ENCODE peak calls at places on chromosomes 2 and 18, in eight cellular contexts. I is stomach, N is breast epithelium, B is mucosa of descending colon, H is heart left ventricle, O is left ventricle myocardium inferior, A is lower lobe of right lung, V is right lobe of liver. C is an unnamed sample.
A peak's percentile ranks its signal among the peaks of the same experiment; 100 is the strongest.

GRCh38 chr18:75167759-75168211 is 41.2 kb downstream of the PTGR3 start:
- DNase-seq in H (peak; percentile 62), N (no peak), V (no peak), O (peak; percentile 35), I (no peak), A (no peak), B (peak; percentile 18), C (no peak)

GRCh38 chr2:133109772-133110171 is 439.8 kb upstream of the LYPD1 start:
- DNase-seq in I (no peak), V (no peak), O (no peak), B (no peak), N (no peak), A (no peak), H (no peak), C (no peak)

GRCh38 chr2:34787341-34787740 is 1188.2 kb upstream of the FAM98A start:
- DNase-seq in I (no peak), O (no peak), A (no peak), B (no peak), N (no peak), H (no peak), V (no peak), C (no peak)

GRCh38 chr18:8912348-8913057 is 190.0 kb upstream of the NDUFV2 start:
- DNase-seq in N (no peak), V (no peak), B (no peak), O (no peak), A (peak; percentile 48), I (no peak), H (no peak), C (peak; percentile 80)

GRCh38 chr2:241947004-241947350 is 77.4 kb downstream of the RTP5 start:
- DNase-seq in I (no peak), B (no peak), V (no peak), O (no peak), H (no peak), N (no peak), A (no peak), C (no peak)

GRCh38 chr2:145569108-145569507 is 1049.2 kb upstream of the ZEB2 start:
- DNase-seq in V (no peak), O (no peak), B (no peak), H (no peak), A (no peak), N (no peak), I (no peak), C (no peak)

GRCh38 chr18:50097702-50098101 is 97.2 kb downstream of the MYO5B start:
- DNase-seq in O (no peak), A (peak; percentile 52), B (peak; percentile 63), N (peak; percentile 90), H (no peak), V (no peak), I (peak; percentile 73), C (no peak)

GRCh38 chr2:184370954-184371353 is 227.4 kb upstream of the ZNF804A start:
- DNase-seq in O (no peak), B (no peak), V (no peak), H (no peak), I (no peak), N (no peak), A (no peak), C (no peak)

GRCh38 chr2:68253211-68254068 is 1.1 kb upstream of the PPP3R1 start:
- DNase-seq in V (no peak), A (no peak), I (no peak), N (no peak), B (peak; percentile 42), O (no peak), H (no peak), C (no peak)

GRCh38 chr2:73059106-73059505 is 12.4 kb downstream of the SFXN5 start:
- DNase-seq in N (no peak), O (no peak), V (no peak), H (no peak), A (no peak), I (no peak), B (no peak), C (no peak)

GRCh38 chr2:54103454-54104314 is 11.7 kb upstream of the ACYP2 start:
- DNase-seq in H (peak; percentile 52), V (no peak), A (no peak), N (no peak), I (peak; percentile 47), O (no peak), B (peak; percentile 48), C (peak; percentile 62)

GRCh38 chr18:51361130-51361860 is 163.8 kb upstream of the MEX3C start:
- DNase-seq in H (peak; percentile 30), B (peak; percentile 2), A (no peak), I (no peak), O (no peak), N (no peak), V (no peak), C (peak; percentile 30)

GRCh38 chr2:152103271-152103670 is 4.4 kb upstream of the CACNB4 start:
- DNase-seq in N (no peak), V (no peak), A (no peak), O (no peak), H (no peak), B (no peak), I (no peak), C (no peak)

GRCh38 chr2:196144513-196145126 is 26.8 kb downstream of the STK17B start:
- DNase-seq in B (no peak), I (no peak), V (no peak), N (no peak), A (no peak), H (no peak), O (no peak), C (no peak)

GRCh38 chr2:205931388-205931787 is 154.6 kb downstream of the INO80D start:
- DNase-seq in V (no peak), N (no peak), I (no peak), B (no peak), H (no peak), O (no peak), A (no peak), C (no peak)

GRCh38 chr2:173571021-173571821 is 216.5 kb downstream of the CDCA7 start:
- DNase-seq in H (no peak), V (no peak), B (peak; percentile 34), N (peak; percentile 17), I (no peak), O (no peak), A (no peak), C (peak; percentile 50)

GRCh38 chr18:48486762-48487161 is 52.1 kb upstream of the CTIF start:
- DNase-seq in V (no peak), A (no peak), H (no peak), O (no peak), N (no peak), I (no peak), B (no peak), C (no peak)

GRCh38 chr2:11385847-11386246 is 41.4 kb upstream of the ROCK2 start:
- DNase-seq in H (no peak), V (no peak), I (no peak), N (no peak), B (no peak), A (no peak), O (no peak), C (no peak)

GRCh38 chr2:11387100-11387390 is 42.6 kb upstream of the ROCK2 start:
- DNase-seq in I (no peak), A (no peak), V (no peak), O (no peak), B (peak; percentile 68), N (no peak), H (no peak), C (no peak)

GRCh38 chr2:11388262-11389047 is 44.0 kb upstream of the ROCK2 start:
- DNase-seq in V (no peak), A (no peak), H (no peak), I (no peak), B (peak; percentile 81), N (no peak), O (no peak), C (no peak)

GRCh38 chr2:11387831-11388230 is 43.4 kb upstream of the ROCK2 start:
- DNase-seq in I (peak; percentile 80), B (peak; percentile 60), N (no peak), A (no peak), H (no peak), V (peak; percentile 72), O (no peak), C (no peak)

DNA sequence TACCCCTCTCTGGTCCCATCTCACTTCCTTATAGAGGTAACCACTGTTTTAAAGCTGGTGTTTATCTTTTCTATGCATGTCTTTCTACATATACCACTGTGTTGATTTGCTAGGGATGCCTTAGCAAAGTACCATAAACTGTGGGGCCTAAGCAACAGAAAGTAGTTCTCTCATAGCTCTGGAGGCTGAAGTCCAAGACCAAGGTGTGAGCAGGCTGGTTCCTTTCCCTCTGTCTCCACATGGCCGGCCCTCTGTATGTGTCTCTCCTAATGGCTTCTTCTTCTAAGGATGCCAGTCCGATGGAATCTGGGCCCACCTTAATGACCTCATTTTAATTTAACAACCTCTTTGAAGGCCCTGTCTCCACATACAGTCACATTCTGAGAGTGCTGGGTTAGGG is 40.8 kb upstream of the ROCK2 start:
- DNase-seq in I (no peak), A (no peak), B (peak; percentile 53), H (no peak), O (no peak), N (no peak), V (no peak), C (no peak)
- H3K4me1 ChIP-seq in I (peaks cover 31% of the 10 kb centered on the region), A (peaks cover 22% of the 10 kb centered on the region), B (peaks cover 46% of the 10 kb centered on the region), H (no peaks in the 10 kb centered on the region), O (peaks cover 10% of the 10 kb centered on the region), N (no peaks in the 10 kb centered on the region), V (no peaks in the 10 kb centered on the region), C (peaks cover 27% of the 10 kb centered on the region)

DNA sequence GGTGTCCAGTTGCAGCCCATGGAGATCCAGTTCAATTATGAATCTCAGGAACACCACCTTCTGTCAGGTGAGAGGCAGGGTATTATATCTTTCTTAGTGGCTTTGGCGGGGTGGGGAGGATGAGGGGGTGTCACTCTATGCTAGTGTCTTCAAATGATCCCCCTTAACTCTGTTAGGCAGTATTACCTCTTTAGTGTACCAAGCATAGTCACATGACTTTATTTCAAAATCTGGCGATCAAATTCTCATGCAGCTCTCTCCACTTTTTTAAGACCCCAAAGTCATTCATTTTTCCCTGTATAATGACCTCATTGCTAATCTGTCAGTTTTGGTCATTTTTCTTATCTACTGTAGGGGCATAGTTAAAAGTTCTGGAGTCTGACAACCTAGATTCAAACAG is 1.1 kb upstream of the ZSCAN30 start:
- DNase-seq in N (no peak), B (no peak), O (no peak), A (no peak), V (no peak), I (no peak), H (no peak), C (no peak)
- H3K4me3 ChIP-seq in N (peak overlapping the region; percentile 79), B (no peak overlapping the region), O (peak overlapping the region; percentile 84), A (peak overlapping the region; percentile 76), V (peak overlapping the region; percentile 76), I (peak overlapping the region; percentile 70), H (peak overlapping the region; percentile 82), C (peak overlapping the region; percentile 47)

GRCh38 chr2:238288650-238289573 is 502 bp upstream of the PER2 start:
- DNase-seq in V (peak; percentile 98), B (peak; percentile 100), I (peak; percentile 100), A (peak; percentile 99), N (peak; percentile 99), H (peak; percentile 97), O (peak; percentile 98), C (peak; percentile 94)
- TF ChIP-seq CTCF in V (no peak), B (no peak), I (peak; percentile 40), A (peak; percentile 38), N (no peak), H (no peak), O (peak; percentile 51), C (peak; percentile 48)

DNA sequence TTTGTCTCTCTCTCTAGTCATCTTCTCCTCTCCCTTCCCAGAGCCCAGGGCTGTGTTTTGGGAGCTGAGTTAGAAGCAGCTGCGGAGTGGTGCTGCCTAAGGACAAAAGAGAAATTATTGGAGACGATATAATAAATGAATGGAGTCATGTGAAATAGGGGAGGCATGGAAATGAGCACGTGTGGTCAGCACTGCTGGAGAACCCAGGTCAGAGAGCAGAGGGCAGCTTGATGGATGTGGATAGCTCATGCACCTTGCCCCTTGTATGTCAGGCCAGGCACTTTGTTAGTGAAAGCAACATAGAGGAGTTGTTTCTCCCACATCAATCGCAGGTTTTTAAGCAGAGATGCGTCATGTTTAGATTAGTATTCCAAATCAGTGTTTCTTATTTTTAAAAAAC is 15.7 kb downstream of the TTR start:
- DNase-seq in V (peak; percentile 55), I (no peak), H (no peak), B (no peak), N (no peak), A (no peak), O (no peak), C (no peak)
- H3K4me1 ChIP-seq in V (no peaks in the 10 kb centered on the region), I (no peaks in the 10 kb centered on the region), H (no peaks in the 10 kb centered on the region), B (peaks cover 3% of the 10 kb centered on the region), N (no peaks in the 10 kb centered on the region), A (no peaks in the 10 kb centered on the region), O (peaks cover 23% of the 10 kb centered on the region), C (no peaks in the 10 kb centered on the region)